ENCODE peak calls at places on chromosomes 2 and 18, in eight cellular contexts. U is A549, V is tibial artery, G is uterus, M is fibroblast of lung, B is pancreas, Z is PC-3, F is upper lobe of left lung. O is an unnamed sample.

GRCh38 chr2:170985407-170985806 is 56.4 kb downstream of the GORASP2 start:
- DNase-seq in Z (no peak), M (no peak), B (no peak), G (no peak), V (no peak), F (no peak), U (no peak), O (no peak)

GRCh38 chr18:75427603-75428002 is at the start of gene SMIM21:
- DNase-seq in M (no peak), B (no peak), F (no peak), G (no peak), Z (no peak), V (no peak), U (no peak), O (no peak)

GRCh38 chr2:67880291-67880761 is 182.5 kb downstream of the C1D start:
- DNase-seq in Z (no peak), B (peak; percentile 57), V (peak; percentile 35), G (no peak), M (peak; percentile 69), U (no peak), F (no peak), O (no peak)

GRCh38 chr2:26464390-26465265 is 13.3 kb downstream of the OTOF start:
- DNase-seq in M (no peak), Z (no peak), F (no peak), U (no peak), G (no peak), V (no peak), B (peak; percentile 45), O (no peak)

GRCh38 chr2:51717318-51717717 is 685.4 kb upstream of the NRXN1 start:
- DNase-seq in F (no peak), M (peak; percentile 91), B (no peak), U (no peak), Z (peak; percentile 90), G (no peak), V (no peak), O (no peak)

GRCh38 chr18:68918216-68918615 is 120.3 kb downstream of the CCDC102B start:
- DNase-seq in F (no peak), V (no peak), Z (peak; percentile 71), M (no peak), G (no peak), U (no peak), B (no peak), O (no peak)

GRCh38 chr18:46623541-46623940 is 33.5 kb downstream of the LOXHD1 start:
- DNase-seq in F (no peak), M (no peak), B (no peak), G (no peak), Z (no peak), V (no peak), U (no peak), O (no peak)

GRCh38 chr2:39981877-39982276 is 202.8 kb upstream of the THUMPD2 start:
- DNase-seq in F (no peak), B (no peak), G (no peak), V (no peak), M (peak; percentile 4), Z (no peak), U (no peak), O (no peak)

GRCh38 chr2:189569295-189569925 is 11.2 kb downstream of the SLC40A1 start:
- DNase-seq in B (no peak), G (no peak), Z (no peak), F (no peak), V (no peak), U (no peak), M (peak; percentile 41), O (no peak)

GRCh38 chr2:24121469-24121868 is 1.7 kb downstream of the PFN4 start:
- DNase-seq in F (no peak), U (no peak), G (no peak), M (no peak), B (no peak), Z (no peak), V (no peak), O (no peak)

GRCh38 chr2:111029135-111029927 is 91.4 kb upstream of the BCL2L11 start:
- DNase-seq in V (no peak), M (no peak), B (no peak), U (no peak), G (no peak), Z (peak; percentile 60), F (peak; percentile 69), O (no peak)

GRCh38 chr2:127645395-127646291 is at the start of gene GPR17:
- DNase-seq in V (no peak), G (no peak), Z (no peak), M (no peak), F (no peak), U (no peak), B (no peak), O (no peak)

GRCh38 chr2:219109468-219109867 is 48.7 kb upstream of the IHH start:
- DNase-seq in G (no peak), Z (no peak), B (no peak), V (no peak), F (peak; percentile 85), U (no peak), M (no peak), O (no peak)

GRCh38 chr2:120360307-120360855 is 14.4 kb downstream of the INHBB start:
- DNase-seq in V (no peak), M (peak; percentile 66), Z (peak; percentile 27), G (no peak), F (no peak), U (no peak), B (no peak), O (no peak)

GRCh38 chr2:237563816-237564215 is 2.6 kb upstream of the PRLH start:
- DNase-seq in M (peak; percentile 41), V (no peak), Z (no peak), B (peak; percentile 68), U (no peak), G (no peak), F (no peak), O (no peak)

GRCh38 chr2:216974321-216975302 is 114.7 kb upstream of the TNP1 start:
- DNase-seq in B (no peak), U (no peak), V (peak; percentile 76), M (no peak), F (no peak), Z (no peak), G (peak; percentile 51), O (no peak)

GRCh38 chr2:10835052-10835970 is 22.7 kb upstream of the PDIA6 start:
- DNase-seq in F (peak; percentile 75), M (no peak), U (peak; percentile 81), G (no peak), B (peak; percentile 98), V (no peak), Z (peak; percentile 90), O (no peak)

GRCh38 chr2:16123881-16124780 is 183.8 kb downstream of the MYCN start:
- DNase-seq in V (no peak), F (no peak), Z (no peak), M (no peak), B (no peak), G (no peak), U (no peak), O (no peak)

GRCh38 chr18:12637901-12638633 is 19.8 kb downstream of the SPIRE1 start:
- DNase-seq in G (no peak), M (peak; percentile 82), F (no peak), V (no peak), B (no peak), U (no peak), Z (peak; percentile 80), O (no peak)

GRCh38 chr2:177296047-177296446 is 31.5 kb upstream of the NFE2L2 start:
- DNase-seq in F (no peak), U (peak; percentile 22), Z (peak; percentile 57), G (no peak), B (no peak), M (peak; percentile 22), V (no peak), O (no peak)

GRCh38 chr2:239296020-239296932 is 104.5 kb downstream of the HDAC4 start:
- DNase-seq in F (peak; percentile 15), B (no peak), M (no peak), G (peak; percentile 10), Z (no peak), V (peak; percentile 9), U (no peak), O (no peak)

GRCh38 chr2:219476605-219477578 is 21.8 kb upstream of the GMPPA start:
- DNase-seq in M (no peak), G (peak; percentile 66), F (no peak), B (no peak), Z (no peak), U (no peak), V (no peak), O (no peak)

GRCh38 chr2:39913648-39914456 is 134.8 kb upstream of the THUMPD2 start:
- DNase-seq in B (no peak), M (peak; percentile 73), U (peak; percentile 38), Z (peak; percentile 88), F (no peak), G (no peak), V (no peak), O (no peak)

DNA sequence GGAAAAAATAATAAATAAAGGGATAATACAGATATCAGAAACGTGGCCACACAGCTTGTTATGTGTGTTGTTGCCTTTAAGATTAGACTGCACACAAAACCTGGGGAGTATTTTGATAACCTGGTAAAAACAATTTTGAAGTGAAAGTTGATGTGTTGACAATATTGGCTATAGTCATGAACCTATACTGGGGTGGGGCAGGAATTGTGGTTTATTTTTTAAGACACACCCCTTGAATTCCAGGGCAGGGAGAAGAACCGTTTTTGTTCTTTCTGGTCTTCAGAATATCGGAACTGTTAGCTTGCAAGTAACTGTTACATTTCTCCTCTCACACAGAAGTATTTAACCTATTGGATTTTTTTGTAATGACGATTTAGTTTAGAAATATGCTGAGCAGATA is 80.4 kb downstream of the LIMS1 start:
- DNase-seq in B (no peak), G (no peak), V (no peak), Z (no peak), M (no peak), U (no peak), F (no peak), O (no peak)
- H3K27ac ChIP-seq in B (no peak overlapping the region), G (no peak overlapping the region), V (no peak overlapping the region), Z (no peak overlapping the region), M (no peak overlapping the region), U (no peak overlapping the region), F (no peak overlapping the region), O (no peak overlapping the region)

DNA sequence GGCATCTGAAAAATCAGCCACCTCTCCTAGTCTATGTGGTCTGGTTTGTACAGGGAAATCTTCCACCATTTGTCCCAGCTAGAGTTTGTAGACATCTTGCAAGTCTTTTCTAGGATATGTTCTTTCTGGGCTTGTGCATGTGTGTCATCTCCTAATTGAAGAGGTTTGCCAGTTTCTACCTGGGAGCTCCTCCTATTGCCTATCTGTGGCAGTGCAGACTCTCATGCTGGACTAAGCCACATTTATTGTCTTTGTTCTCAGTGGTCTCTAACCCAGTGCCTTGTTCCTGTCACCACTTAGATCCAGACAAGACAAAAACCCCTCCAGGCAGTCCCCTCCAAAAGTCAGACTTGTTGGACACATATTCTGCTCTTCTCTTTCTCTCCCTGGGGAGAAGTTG is 72.0 kb upstream of the MRPS9 start:
- DNase-seq in G (no peak), M (no peak), F (no peak), B (no peak), V (no peak), Z (no peak), U (no peak), O (no peak)
- TF ChIP-seq CTCF in G (no peak), M (no peak), F (no peak), B (no peak), V (no peak), Z (peak; percentile 25), U (no peak), O (no peak)

GRCh38 chr2:66512626-66513025 is 77.7 kb downstream of the MEIS1 start:
- DNase-seq in M (no peak), V (no peak), Z (no peak), U (no peak), F (no peak), B (no peak), G (no peak), O (no peak)
- H3K4me1 ChIP-seq in M (peaks cover 19% of the 10 kb centered on the region), V (peaks cover 17% of the 10 kb centered on the region), Z (peaks cover 9% of the 10 kb centered on the region), U (no peaks in the 10 kb centered on the region), F (peaks cover 30% of the 10 kb centered on the region), B (peaks cover 40% of the 10 kb centered on the region), G (peaks cover 8% of the 10 kb centered on the region), O (peaks cover 14% of the 10 kb centered on the region)

GRCh38 chr2:196309646-196310045 is 138.3 kb upstream of the STK17B start:
- DNase-seq in U (no peak), F (no peak), M (no peak), V (no peak), G (no peak), B (no peak), Z (no peak), O (no peak)
- H3K27ac ChIP-seq in U (no peak overlapping the region), F (no peak overlapping the region), M (no peak overlapping the region), V (no peak overlapping the region), G (no peak overlapping the region), B (no peak overlapping the region), Z (no peak overlapping the region), O (peak overlapping the region; percentile 13)